ENCODE peak calls at places on chromosomes 3 and 15, in nine cellular contexts. C is SJSA1, V is H7, K is neural progenitor cell, R is stomach, J is aorta, I is adipocyte, Q is GM06990, T is A673. B is an unnamed sample.

GRCh38 chr3:127610105-127610504 is 11.9 kb downstream of the MCM2 start:
- DNase-seq in C (no peak), V (no peak), K (no peak), R (no peak), J (no peak), I (no peak), Q (no peak), T (no peak), B (no peak)

GRCh38 chr3:65615329-65615728 is 423.4 kb downstream of the MAGI1 start:
- DNase-seq in C (no peak), V (no peak), K (no peak), R (no peak), J (no peak), I (no peak), Q (no peak), T (no peak), B (no peak)

GRCh38 chr15:70165811-70166284 is 68.1 kb upstream of the TLE3 start:
- DNase-seq in C (no peak), V (no peak), K (no peak), R (peak; percentile 38), J (peak; percentile 81), I (no peak), Q (no peak), T (no peak), B (no peak)

GRCh38 chr3:141659821-141660597 is 78.1 kb upstream of the RNF7 start:
- DNase-seq in C (peak; percentile 92), V (peak; percentile 81), K (peak; percentile 78), R (peak; percentile 64), J (peak; percentile 79), I (peak; percentile 77), Q (no peak), T (peak; percentile 43), B (peak; percentile 62)

GRCh38 chr15:34603095-34603494 is 19.6 kb upstream of the GOLGA8B start:
- DNase-seq in C (no peak), V (no peak), K (no peak), R (no peak), J (no peak), I (no peak), Q (no peak), T (no peak), B (no peak)

GRCh38 chr3:38588995-38589937 is 60.2 kb downstream of the SCN5A start:
- DNase-seq in C (peak; percentile 20), V (no peak), K (no peak), R (peak; percentile 10), J (peak; percentile 17), I (no peak), Q (no peak), T (no peak), B (no peak)

GRCh38 chr3:68103811-68104210 is 449.4 kb upstream of the SUCLG2 start:
- DNase-seq in C (no peak), V (no peak), K (no peak), R (no peak), J (no peak), I (no peak), Q (no peak), T (no peak), B (no peak)

GRCh38 chr15:60945196-60945595 is 283.9 kb downstream of the RORA start:
- DNase-seq in C (no peak), V (no peak), K (no peak), R (peak; percentile 91), J (peak; percentile 81), I (no peak), Q (no peak), T (no peak), B (no peak)

GRCh38 chr3:114231616-114232015 is 5.8 kb downstream of the ZNF80 start:
- DNase-seq in C (no peak), V (no peak), K (no peak), R (no peak), J (no peak), I (no peak), Q (no peak), T (no peak), B (no peak)

GRCh38 chr15:28948036-28948435 is 62.3 kb downstream of the APBA2 start:
- DNase-seq in C (peak; percentile 23), V (no peak), K (no peak), R (no peak), J (no peak), I (no peak), Q (no peak), T (no peak), B (no peak)

GRCh38 chr3:194999491-194999890 is 271.5 kb downstream of the XXYLT1 start:
- DNase-seq in C (peak; percentile 17), V (no peak), K (no peak), R (no peak), J (no peak), I (no peak), Q (no peak), T (no peak), B (no peak)
- H3K27me3 ChIP-seq in C (no peaks in the 10 kb centered on the region), V (no peaks in the 10 kb centered on the region), K (no peaks in the 10 kb centered on the region), R (no peaks in the 10 kb centered on the region), J (no peaks in the 10 kb centered on the region), I (peaks cover 57% of the 10 kb centered on the region), Q (peaks cover 3% of the 10 kb centered on the region), T (no peaks in the 10 kb centered on the region), B (no peaks in the 10 kb centered on the region)

GRCh38 chr3:168865022-168865551 is 769.4 kb upstream of the GOLIM4 start:
- DNase-seq in C (no peak), V (no peak), K (peak; percentile 24), R (no peak), J (no peak), I (peak; percentile 83), Q (no peak), T (peak; percentile 24), B (no peak)
- H3K27me3 ChIP-seq in C (peaks cover 19% of the 10 kb centered on the region), V (no peaks in the 10 kb centered on the region), K (no peaks in the 10 kb centered on the region), R (no peaks in the 10 kb centered on the region), J (no peaks in the 10 kb centered on the region), I (peaks cover 3% of the 10 kb centered on the region), Q (no peaks in the 10 kb centered on the region), T (peaks cover 81% of the 10 kb centered on the region), B (no peaks in the 10 kb centered on the region)

DNA sequence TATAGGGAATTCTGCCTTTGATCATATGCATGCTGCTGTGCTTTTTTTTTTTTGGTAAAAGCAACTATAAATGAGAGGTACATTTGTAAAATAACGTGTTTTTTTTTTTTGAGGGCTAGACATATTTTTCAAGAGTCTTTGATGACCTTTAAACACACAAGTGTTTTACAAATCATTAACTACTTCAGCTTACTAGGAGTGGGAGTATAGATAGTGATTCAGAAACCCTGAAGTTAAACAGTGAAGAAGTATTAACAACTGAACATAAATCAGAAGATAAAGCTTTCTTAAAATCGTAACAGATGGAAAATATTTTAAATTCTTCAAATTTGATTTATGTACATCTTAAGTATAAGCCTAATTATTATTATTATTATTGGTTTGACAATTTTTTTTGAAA is 2.9 kb upstream of the GMNC start:
- DNase-seq in C (no peak), V (no peak), K (no peak), R (no peak), J (no peak), I (no peak), Q (no peak), T (no peak), B (no peak)
- H3K27me3 ChIP-seq in C (no peaks in the 10 kb centered on the region), V (peaks cover 30% of the 10 kb centered on the region), K (peaks cover 61% of the 10 kb centered on the region), R (no peaks in the 10 kb centered on the region), J (no peaks in the 10 kb centered on the region), I (no peaks in the 10 kb centered on the region), Q (peaks cover 2% of the 10 kb centered on the region), T (no peaks in the 10 kb centered on the region), B (no peaks in the 10 kb centered on the region)

GRCh38 chr3:10702961-10703740 is 112.9 kb upstream of the SLC6A11 start:
- DNase-seq in C (no peak), V (peak; percentile 88), K (peak; percentile 88), R (no peak), J (no peak), I (no peak), Q (no peak), T (peak; percentile 44), B (no peak)

GRCh38 chr3:10703875-10704274 is 112.2 kb upstream of the SLC6A11 start:
- DNase-seq in C (no peak), V (peak; percentile 66), K (peak; percentile 78), R (no peak), J (no peak), I (peak; percentile 4), Q (no peak), T (peak; percentile 32), B (no peak)

GRCh38 chr3:10695595-10696285 is 120.3 kb upstream of the SLC6A11 start:
- DNase-seq in C (no peak), V (no peak), K (no peak), R (no peak), J (no peak), I (no peak), Q (no peak), T (no peak), B (no peak)

GRCh38 chr3:10697918-10698317 is 118.1 kb upstream of the SLC6A11 start:
- DNase-seq in C (no peak), V (no peak), K (peak; percentile 50), R (no peak), J (no peak), I (no peak), Q (no peak), T (peak; percentile 13), B (no peak)

GRCh38 chr3:10700821-10701220 is 115.2 kb upstream of the SLC6A11 start:
- DNase-seq in C (no peak), V (no peak), K (no peak), R (no peak), J (no peak), I (no peak), Q (no peak), T (no peak), B (no peak)
- H3K27me3 ChIP-seq in C (peaks cover 5% of the 10 kb centered on the region), V (peaks cover 7% of the 10 kb centered on the region), K (peaks cover 54% of the 10 kb centered on the region), R (peaks cover 6% of the 10 kb centered on the region), J (no peaks in the 10 kb centered on the region), I (peaks cover 40% of the 10 kb centered on the region), Q (no peaks in the 10 kb centered on the region), T (peaks cover 16% of the 10 kb centered on the region), B (no peaks in the 10 kb centered on the region)

DNA sequence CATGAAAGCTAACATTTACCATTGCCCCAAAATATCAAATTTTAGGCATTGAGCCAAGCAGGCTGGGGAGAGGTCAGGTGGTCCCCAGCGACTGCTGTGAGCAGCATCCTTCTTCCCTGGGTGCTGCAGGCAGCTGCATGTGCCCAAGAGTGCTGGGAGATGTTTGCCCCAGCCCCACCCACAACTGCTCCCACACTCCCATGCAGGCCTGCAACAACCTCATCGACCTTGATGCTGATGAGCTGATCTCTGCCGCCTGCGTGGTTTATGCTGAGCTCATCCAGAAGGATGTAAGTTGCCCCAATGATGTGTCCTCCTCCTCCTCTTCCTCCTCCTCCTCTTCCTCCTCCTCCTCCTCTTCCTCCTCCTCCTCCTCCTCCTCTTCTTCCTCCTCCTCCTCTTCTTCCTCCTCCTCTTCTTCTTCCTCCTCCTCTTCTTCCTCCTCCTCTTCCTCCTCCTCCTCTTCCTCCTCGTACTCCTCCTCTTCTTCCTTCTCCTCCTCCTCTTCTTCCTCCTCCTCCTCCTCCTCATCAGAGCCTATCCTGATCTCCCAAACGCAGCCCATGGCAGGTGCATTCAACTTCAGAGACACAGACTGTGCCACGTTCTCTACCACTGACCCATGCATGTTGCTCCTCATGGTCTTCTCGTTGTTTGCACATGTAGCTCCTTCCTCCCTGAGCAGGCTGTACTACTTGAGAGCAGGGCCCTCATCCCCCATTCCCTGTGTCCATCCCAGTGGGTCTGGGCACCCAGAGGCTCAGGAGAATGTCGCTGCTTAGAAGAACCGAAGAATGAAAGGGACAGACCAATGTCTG is 15.1 kb downstream of the TBC1D21 start:
- DNase-seq in C (no peak), V (no peak), K (no peak), R (no peak), J (no peak), I (no peak), Q (no peak), T (no peak), B (no peak)
- H3K27me3 ChIP-seq in C (no peaks in the 10 kb centered on the region), V (no peaks in the 10 kb centered on the region), K (no peaks in the 10 kb centered on the region), R (no peaks in the 10 kb centered on the region), J (no peaks in the 10 kb centered on the region), I (peaks cover 46% of the 10 kb centered on the region), Q (peaks cover 1% of the 10 kb centered on the region), T (no peaks in the 10 kb centered on the region), B (no peaks in the 10 kb centered on the region)

GRCh38 chr15:78623786-78624497 is 3.1 kb upstream of the CHRNA3 start:
- DNase-seq in C (no peak), V (no peak), K (no peak), R (no peak), J (no peak), I (no peak), Q (no peak), T (no peak), B (peak; percentile 12)
- H3K27me3 ChIP-seq in C (peaks cover 47% of the 10 kb centered on the region), V (peaks cover 34% of the 10 kb centered on the region), K (peaks cover 51% of the 10 kb centered on the region), R (no peaks in the 10 kb centered on the region), J (no peaks in the 10 kb centered on the region), I (peaks cover 82% of the 10 kb centered on the region), Q (peaks cover 2% of the 10 kb centered on the region), T (peaks cover 98% of the 10 kb centered on the region), B (peaks cover 28% of the 10 kb centered on the region)